ENCODE peak calls at places on chromosomes 1 and 21, in nine cellular contexts. K is stromal cell of bone marrow; I is heart left ventricle; B is AG08396; F is stimulated activated CD4-positive, alpha-beta T cell treated with anti-CD3 and anti-CD28 coated beads, Interleukin-4, amount 100 ng/mL, for 4 hours; G is heart right ventricle; O is BJ; Y is stimulated activated CD8-positive, alpha-beta memory T cell treated with anti-CD3 and anti-CD28 coated beads, Interleukin-2, amount 100 ng/mL, for 48 hours; R is psoas muscle. Q is an unnamed sample.

GRCh38 chr21:42847051-42847707 is 32.2 kb downstream of the WDR4 start:
- DNase-seq in K (no peak), I (no peak), B (no peak), F (no peak), G (no peak), O (no peak), Y (no peak), R (peak; percentile 39), Q (no peak)

GRCh38 chr1:230385173-230385480 is 41.0 kb downstream of the PGBD5 start:
- DNase-seq in K (no peak), I (no peak), B (no peak), F (no peak), G (no peak), O (no peak), Y (no peak), R (no peak), Q (no peak)

GRCh38 chr1:196034080-196034706 is 574.0 kb downstream of the KCNT2 start:
- DNase-seq in K (no peak), I (no peak), B (no peak), F (no peak), G (no peak), O (no peak), Y (no peak), R (no peak), Q (no peak)

GRCh38 chr1:47763456-47764171 is 233.6 kb downstream of the TRABD2B start:
- DNase-seq in K (no peak), I (no peak), B (peak; percentile 40), F (no peak), G (no peak), O (no peak), Y (no peak), R (no peak), Q (no peak)

GRCh38 chr1:230820568-230820967 is 47.8 kb downstream of the C1orf198 start:
- DNase-seq in K (no peak), I (no peak), B (no peak), F (no peak), G (no peak), O (no peak), Y (no peak), R (no peak), Q (no peak)

GRCh38 chr1:183871568-183871967 is 66.6 kb downstream of the RGL1 start:
- DNase-seq in K (no peak), I (no peak), B (no peak), F (no peak), G (no peak), O (no peak), Y (no peak), R (no peak), Q (no peak)

GRCh38 chr1:15153842-15154479 is 414 bp downstream of the TMEM51 start:
- DNase-seq in K (no peak), I (peak; percentile 68), B (peak; percentile 86), F (no peak), G (peak; percentile 71), O (no peak), Y (peak; percentile 23), R (peak; percentile 72), Q (no peak)

GRCh38 chr1:31416101-31416736 is 3.2 kb downstream of the SERINC2 start:
- DNase-seq in K (no peak), I (no peak), B (no peak), F (no peak), G (no peak), O (no peak), Y (no peak), R (peak; percentile 66), Q (no peak)

GRCh38 chr1:7329868-7330615 is 441.1 kb upstream of the VAMP3 start:
- DNase-seq in K (no peak), I (no peak), B (no peak), F (no peak), G (no peak), O (no peak), Y (no peak), R (no peak), Q (no peak)